ENCODE peak calls at places on chromosomes 3 and 15, in four cellular contexts. One of them, this sample, is unnamed. For H3K36me3, the result is how much of the 10 kb centered on the place peaks cover.

GRCh38 chr15:100730655-100731240 is 128.4 kb downstream of the ASB7 start:
- DNase-seq in HepG2: no peak
- DNase-seq in H1: no peak
- DNase-seq in K562: no peak
- DNase-seq in this sample: no peak

GRCh38 chr3:168341965-168342719 is 246.4 kb upstream of the GOLIM4 start:
- DNase-seq in HepG2: no peak
- DNase-seq in H1: no peak
- DNase-seq in K562: no peak
- DNase-seq in this sample: no peak

GRCh38 chr3:127588675-127589577 is 1.6 kb downstream of the TPRA1 start:
- DNase-seq in HepG2: peak
- DNase-seq in H1: no peak
- DNase-seq in K562: no peak
- DNase-seq in this sample: no peak

GRCh38 chr3:94307588-94307987 is 244.7 kb downstream of the NSUN3 start:
- DNase-seq in HepG2: no peak
- DNase-seq in H1: no peak
- DNase-seq in K562: no peak
- DNase-seq in this sample: no peak

GRCh38 chr15:68817304-68818087 is 3.2 kb downstream of the ANP32A start:
- DNase-seq in HepG2: peak
- DNase-seq in H1: no peak
- DNase-seq in K562: peak
- DNase-seq in this sample: peak

GRCh38 chr3:123246846-123247245 is 45.1 kb downstream of the SEC22A start:
- DNase-seq in HepG2: no peak
- DNase-seq in H1: no peak
- DNase-seq in K562: no peak
- DNase-seq in this sample: peak

GRCh38 chr3:65342084-65342683 is 654.4 kb upstream of the ADAMTS9 start:
- DNase-seq in HepG2: peak
- DNase-seq in H1: peak
- DNase-seq in K562: peak
- DNase-seq in this sample: no peak

GRCh38 chr3:189555558-189555881 is 75.7 kb upstream of the TP63 start:
- DNase-seq in HepG2: no peak
- DNase-seq in H1: no peak
- DNase-seq in K562: no peak
- DNase-seq in this sample: no peak

GRCh38 chr3:149207475-149207874 is 14.2 kb downstream of the CP start:
- DNase-seq in HepG2: no peak
- DNase-seq in H1: no peak
- DNase-seq in K562: no peak
- DNase-seq in this sample: no peak

GRCh38 chr15:39177561-39177960 is 403.3 kb upstream of the THBS1 start:
- DNase-seq in HepG2: no peak
- DNase-seq in H1: no peak
- DNase-seq in K562: no peak
- DNase-seq in this sample: no peak

GRCh38 chr3:105775368-105775767 is 93.4 kb downstream of the CBLB start:
- DNase-seq in HepG2: no peak
- DNase-seq in H1: no peak
- DNase-seq in K562: no peak
- DNase-seq in this sample: no peak

GRCh38 chr3:148714521-148714920 is 16.8 kb downstream of the AGTR1 start:
- DNase-seq in HepG2: no peak
- DNase-seq in H1: no peak
- DNase-seq in K562: no peak
- DNase-seq in this sample: no peak

GRCh38 chr3:15964605-15965061 is 166.9 kb upstream of the ANKRD28 start:
- DNase-seq in HepG2: no peak
- DNase-seq in H1: no peak
- DNase-seq in K562: no peak
- DNase-seq in this sample: no peak

DNA sequence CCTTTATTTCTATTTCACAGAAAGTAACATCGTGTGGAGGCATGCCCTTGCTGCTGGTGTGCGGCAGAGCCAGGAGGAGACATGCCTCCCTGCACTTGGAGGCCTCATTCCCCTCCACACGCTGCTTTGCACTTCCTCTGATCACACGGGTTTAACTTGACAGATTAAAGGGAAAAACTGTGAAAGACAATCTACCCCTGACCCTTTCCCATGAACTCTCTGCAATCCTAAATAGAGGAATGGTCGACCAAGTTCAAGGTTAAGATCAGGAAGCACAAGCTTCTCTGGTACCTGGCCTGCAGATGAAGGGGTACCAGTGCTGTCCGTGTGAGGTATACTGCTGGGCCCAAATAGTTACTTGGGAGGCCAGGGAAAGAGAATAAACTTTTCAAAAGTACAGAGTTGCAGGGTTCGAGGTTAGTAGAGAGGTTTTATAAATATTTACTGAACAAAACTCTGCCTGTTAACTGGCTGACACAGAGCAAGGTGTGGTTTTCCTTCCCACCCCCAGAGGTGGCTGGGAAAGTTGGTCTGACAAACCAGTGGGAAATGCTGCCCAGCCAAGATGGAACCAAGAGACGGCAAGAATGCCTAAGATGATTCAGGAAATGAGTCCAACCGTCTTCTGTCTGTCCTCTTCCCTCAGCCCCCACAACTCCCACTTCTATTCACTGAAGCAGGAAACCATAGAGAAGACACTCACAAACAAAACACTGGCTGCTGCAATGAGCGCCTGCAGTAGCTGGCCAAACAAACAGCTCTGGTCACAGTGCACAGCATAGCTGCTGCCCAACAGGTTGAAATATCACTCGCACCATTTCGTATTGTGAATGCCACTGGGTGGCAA is 79.6 kb downstream of the IGF2BP2 start:
- DNase-seq in HepG2: peak
- DNase-seq in H1: no peak
- DNase-seq in K562: no peak
- DNase-seq in this sample: no peak
- TF ChIP-seq GABPA in HepG2: no peak
- TF ChIP-seq GABPA in H1: no peak
- TF ChIP-seq GABPA in K562: no peak
- TF ChIP-seq GABPA in this sample: no peak

GRCh38 chr15:37032091-37032775 is 68.1 kb downstream of the MEIS2 start:
- DNase-seq in HepG2: no peak
- DNase-seq in H1: no peak
- DNase-seq in K562: no peak
- DNase-seq in this sample: no peak

GRCh38 chr15:37037256-37037655 is 63.1 kb downstream of the MEIS2 start:
- DNase-seq in HepG2: no peak
- DNase-seq in H1: no peak
- DNase-seq in K562: no peak
- DNase-seq in this sample: no peak

GRCh38 chr15:37035349-37035748 is 65.0 kb downstream of the MEIS2 start:
- DNase-seq in HepG2: peak
- DNase-seq in H1: no peak
- DNase-seq in K562: no peak
- DNase-seq in this sample: no peak

GRCh38 chr15:37034835-37035234 is 65.5 kb downstream of the MEIS2 start:
- DNase-seq in HepG2: no peak
- DNase-seq in H1: no peak
- DNase-seq in K562: no peak
- DNase-seq in this sample: no peak

GRCh38 chr15:37034392-37034791 is 66.0 kb downstream of the MEIS2 start:
- DNase-seq in HepG2: no peak
- DNase-seq in H1: no peak
- DNase-seq in K562: no peak
- DNase-seq in this sample: no peak
- H3K36me3 ChIP-seq in HepG2: under half
- H3K36me3 ChIP-seq in H1: under half
- H3K36me3 ChIP-seq in K562: half or more
- H3K36me3 ChIP-seq in this sample: half or more

DNA sequence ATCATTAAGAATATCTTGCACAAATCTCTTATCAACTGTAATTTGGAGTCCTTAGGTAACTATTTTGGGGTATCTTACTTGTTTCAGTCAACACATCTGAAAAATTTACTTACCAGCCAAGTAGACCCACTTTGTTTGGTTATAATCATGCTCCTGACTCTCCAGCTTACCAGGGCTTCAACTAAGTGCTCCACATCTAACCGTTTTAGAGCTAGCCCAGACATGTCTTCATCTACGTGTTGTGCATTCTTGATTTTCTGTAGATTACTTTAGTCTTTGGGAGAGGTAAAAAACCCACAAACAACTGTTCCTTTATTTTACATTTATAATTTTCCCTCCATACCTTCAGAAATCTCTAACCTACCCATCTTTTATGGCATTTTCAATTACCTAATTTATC is 17.2 kb downstream of the EAF2 start:
- DNase-seq in HepG2: no peak
- DNase-seq in H1: no peak
- DNase-seq in K562: no peak
- DNase-seq in this sample: no peak
- TF ChIP-seq GABPA in HepG2: no peak
- TF ChIP-seq GABPA in H1: no peak
- TF ChIP-seq GABPA in K562: no peak
- TF ChIP-seq GABPA in this sample: no peak

DNA sequence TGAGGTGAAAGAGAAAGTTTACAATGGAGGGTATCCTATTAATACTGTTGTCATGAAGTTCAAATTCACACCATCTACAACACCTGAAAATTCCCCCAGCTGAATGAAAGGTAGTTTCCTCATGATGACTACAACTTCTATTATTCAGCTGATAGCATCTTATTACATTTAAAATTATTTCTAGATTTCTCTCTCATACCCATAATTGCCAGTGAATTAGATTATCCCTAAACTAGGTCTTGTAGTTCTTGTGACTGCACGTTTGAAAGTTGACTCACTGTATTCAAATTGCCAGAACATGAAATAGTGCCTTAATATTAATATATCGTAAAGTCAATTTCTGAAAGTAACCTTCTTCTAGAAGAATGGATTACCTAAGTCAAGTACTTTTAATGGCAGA is 82.4 kb downstream of the FBXL22 start:
- DNase-seq in HepG2: no peak
- DNase-seq in H1: no peak
- DNase-seq in K562: no peak
- DNase-seq in this sample: no peak
- H3K36me3 ChIP-seq in HepG2: under half
- H3K36me3 ChIP-seq in H1: under half
- H3K36me3 ChIP-seq in K562: half or more
- H3K36me3 ChIP-seq in this sample: half or more

GRCh38 chr15:92906563-92907081 is 6.5 kb downstream of the CHD2 start:
- DNase-seq in HepG2: no peak
- DNase-seq in H1: no peak
- DNase-seq in K562: no peak
- DNase-seq in this sample: no peak
- TF ChIP-seq GABPA in HepG2: no peak
- TF ChIP-seq GABPA in H1: no peak
- TF ChIP-seq GABPA in K562: no peak
- TF ChIP-seq GABPA in this sample: no peak

GRCh38 chr3:180983136-180983535 is 6.4 kb downstream of the DNAJC19 start:
- DNase-seq in HepG2: no peak
- DNase-seq in H1: no peak
- DNase-seq in K562: no peak
- DNase-seq in this sample: no peak

GRCh38 chr3:180977498-180977897 is 12.0 kb downstream of the DNAJC19 start:
- DNase-seq in HepG2: no peak
- DNase-seq in H1: no peak
- DNase-seq in K562: no peak
- DNase-seq in this sample: no peak

GRCh38 chr3:180979949-180980348 is 9.6 kb downstream of the DNAJC19 start:
- DNase-seq in HepG2: no peak
- DNase-seq in H1: no peak
- DNase-seq in K562: no peak
- DNase-seq in this sample: no peak

GRCh38 chr3:180981912-180982311 is 7.6 kb downstream of the DNAJC19 start:
- DNase-seq in HepG2: no peak
- DNase-seq in H1: no peak
- DNase-seq in K562: no peak
- DNase-seq in this sample: no peak

GRCh38 chr3:180980612-180981011 is 8.9 kb downstream of the DNAJC19 start:
- DNase-seq in HepG2: no peak
- DNase-seq in H1: no peak
- DNase-seq in K562: no peak
- DNase-seq in this sample: no peak
- H3K36me3 ChIP-seq in HepG2: under half
- H3K36me3 ChIP-seq in H1: under half
- H3K36me3 ChIP-seq in K562: half or more
- H3K36me3 ChIP-seq in this sample: half or more